ENCODE peak calls at places on chromosomes 16 and 17, in nine cellular contexts. G, F, I, U, T, V, D, P and S are unnamed samples. For H3K9me3, the result is how much of the 10 kb centered on the place peaks cover.

GRCh38 chr17:65584604-65585521 is 23.4 kb upstream of the AXIN2 start:
- DNase-seq in G (no peak), F (no peak), I (no peak), U (peak), T (no peak), V (no peak), D (no peak), P (peak), S (no peak)

GRCh38 chr17:37359682-37360188 is 16.1 kb upstream of the C17orf78 start:
- DNase-seq in G (no peak), F (no peak), I (no peak), U (peak), T (peak), V (no peak), D (no peak), P (no peak), S (no peak)

GRCh38 chr17:81341347-81342061 is 46.4 kb upstream of the SLC38A10 start:
- DNase-seq in G (no peak), F (no peak), I (no peak), U (peak), T (no peak), V (no peak), D (peak), P (no peak), S (no peak)

GRCh38 chr16:75060708-75061107 is 55.9 kb downstream of the LDHD start:
- DNase-seq in G (no peak), F (no peak), I (no peak), U (no peak), T (no peak), V (no peak), D (no peak), P (no peak), S (no peak)

GRCh38 chr17:50166518-50167181 is 845 bp downstream of the SGCA start:
- DNase-seq in G (no peak), F (no peak), I (no peak), U (no peak), T (no peak), V (no peak), D (no peak), P (no peak), S (no peak)

GRCh38 chr17:65057520-65058075 is 1.1 kb upstream of the GNA13 start:
- DNase-seq in G (no peak), F (peak), I (no peak), U (no peak), T (no peak), V (no peak), D (no peak), P (peak), S (no peak)

GRCh38 chr17:20243524-20243923 is 223.8 kb downstream of the LGALS9B start:
- DNase-seq in G (no peak), F (no peak), I (no peak), U (no peak), T (no peak), V (no peak), D (peak), P (no peak), S (no peak)

GRCh38 chr16:46947900-46948547 is 25.4 kb downstream of the DNAJA2 start:
- DNase-seq in G (peak), F (peak), I (no peak), U (peak), T (no peak), V (peak), D (peak), P (no peak), S (no peak)

GRCh38 chr16:27642753-27643152 is 92.8 kb downstream of the KATNIP start:
- DNase-seq in G (no peak), F (no peak), I (no peak), U (peak), T (no peak), V (no peak), D (peak), P (no peak), S (no peak)

GRCh38 chr17:336110-337021 is 16.2 kb downstream of the RPH3AL start:
- DNase-seq in G (no peak), F (peak), I (peak), U (no peak), T (peak), V (peak), D (no peak), P (peak), S (no peak)

GRCh38 chr16:29825145-29826044 is 5.1 kb downstream of the MVP start:
- DNase-seq in G (peak), F (no peak), I (no peak), U (peak), T (peak), V (no peak), D (peak), P (no peak), S (peak)

GRCh38 chr17:35871415-35871814 is 2.7 kb upstream of the HEATR9 start:
- DNase-seq in G (no peak), F (no peak), I (no peak), U (no peak), T (no peak), V (peak), D (no peak), P (no peak), S (no peak)

GRCh38 chr16:49478107-49478506 is 104.5 kb downstream of the C16orf78 start:
- DNase-seq in G (no peak), F (no peak), I (no peak), U (no peak), T (no peak), V (no peak), D (no peak), P (no peak), S (no peak)

GRCh38 chr17:66839616-66840015 is 4.7 kb downstream of the CACNG5 start:
- DNase-seq in G (no peak), F (no peak), I (no peak), U (no peak), T (no peak), V (no peak), D (no peak), P (no peak), S (no peak)

GRCh38 chr17:36978810-36979584 is 30.2 kb downstream of the AATF start:
- DNase-seq in G (no peak), F (no peak), I (no peak), U (peak), T (no peak), V (no peak), D (peak), P (no peak), S (no peak)

GRCh38 chr17:1762906-1763829 is 1.3 kb downstream of the SERPINF1 start:
- DNase-seq in G (no peak), F (peak), I (no peak), U (peak), T (no peak), V (no peak), D (peak), P (peak), S (peak)

GRCh38 chr17:81468765-81469121 is 43.9 kb downstream of the ACTG1 start:
- DNase-seq in G (no peak), F (no peak), I (no peak), U (no peak), T (no peak), V (no peak), D (no peak), P (no peak), S (no peak)

GRCh38 chr16:57153841-57154240 is 32.0 kb downstream of the PSME3IP1 start:
- DNase-seq in G (no peak), F (no peak), I (no peak), U (no peak), T (no peak), V (no peak), D (no peak), P (no peak), S (no peak)

GRCh38 chr17:61461967-61462733 is 9.9 kb downstream of the TBX4 start:
- DNase-seq in G (no peak), F (no peak), I (no peak), U (peak), T (no peak), V (no peak), D (no peak), P (no peak), S (no peak)

GRCh38 chr16:71628810-71629209 is 2.8 kb downstream of the MARVELD3 start:
- DNase-seq in G (no peak), F (no peak), I (no peak), U (peak), T (no peak), V (no peak), D (peak), P (peak), S (no peak)

GRCh38 chr16:2270070-2270462 is 2.1 kb upstream of the RNPS1 start:
- DNase-seq in G (no peak), F (no peak), I (no peak), U (no peak), T (no peak), V (no peak), D (no peak), P (no peak), S (no peak)

GRCh38 chr17:59378621-59379194 is 47.3 kb downstream of the YPEL2 start:
- DNase-seq in G (no peak), F (no peak), I (no peak), U (peak), T (peak), V (no peak), D (peak), P (no peak), S (peak)

GRCh38 chr17:28973414-28973813 is 22.1 kb upstream of the PHF12 start:
- DNase-seq in G (no peak), F (no peak), I (no peak), U (peak), T (no peak), V (no peak), D (peak), P (no peak), S (no peak)

GRCh38 chr17:76445697-76446448 is 7.1 kb downstream of the UBE2O start:
- DNase-seq in G (no peak), F (no peak), I (no peak), U (no peak), T (no peak), V (no peak), D (no peak), P (no peak), S (no peak)
- H3K4me3 ChIP-seq in G (peak), F (no peak), I (no peak), U (peak), T (no peak), V (no peak), D (no peak), P (no peak), S (peak)

GRCh38 chr16:81657731-81658130 is 121.4 kb upstream of the PLCG2 start:
- DNase-seq in G (no peak), F (peak), I (no peak), U (no peak), T (peak), V (no peak), D (no peak), P (no peak), S (no peak)
- H3K9me3 ChIP-seq in G (under half), F (under half), I (under half), U (under half), T (under half), V (under half), D (under half), P (under half), S (under half)

GRCh38 chr16:11150190-11150589 is 105.8 kb downstream of the SOCS1 start:
- DNase-seq in G (no peak), F (no peak), I (no peak), U (no peak), T (no peak), V (no peak), D (no peak), P (no peak), S (no peak)
- H3K4me3 ChIP-seq in G (no peak), F (no peak), I (no peak), U (no peak), T (no peak), V (no peak), D (no peak), P (no peak), S (no peak)

DNA sequence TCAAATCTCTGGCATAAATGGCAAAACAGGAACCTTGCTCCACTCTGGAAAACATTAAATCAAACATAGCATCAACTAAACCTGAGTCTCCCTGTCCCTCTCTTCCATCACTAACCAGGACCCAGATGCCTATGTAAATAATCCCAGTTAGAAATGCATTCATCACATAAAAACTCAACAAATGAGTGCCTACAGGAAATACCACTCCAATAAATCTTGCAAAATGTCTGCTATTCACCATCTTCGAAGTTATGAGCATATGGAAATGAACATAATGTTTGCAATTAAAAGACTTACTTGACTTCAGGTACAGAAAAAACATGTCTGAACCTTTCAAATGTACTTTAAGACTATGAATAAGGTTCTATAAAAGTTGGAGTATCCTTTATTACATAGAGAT is 425.0 kb downstream of the CDH11 start:
- DNase-seq in G (no peak), F (no peak), I (no peak), U (no peak), T (no peak), V (no peak), D (no peak), P (no peak), S (no peak)
- H3K9me3 ChIP-seq in G (under half), F (under half), I (under half), U (under half), T (under half), V (under half), D (under half), P (under half), S (under half)

GRCh38 chr17:73292031-73292531 is 19.7 kb downstream of the CDC42EP4 start:
- DNase-seq in G (no peak), F (no peak), I (no peak), U (peak), T (no peak), V (no peak), D (peak), P (peak), S (no peak)
- H3K4me3 ChIP-seq in G (peak), F (no peak), I (peak), U (peak), T (no peak), V (no peak), D (peak), P (no peak), S (no peak)

GRCh38 chr17:21680366-21680765 is 12.0 kb upstream of the KCNJ18 start:
- DNase-seq in G (no peak), F (no peak), I (peak), U (no peak), T (no peak), V (no peak), D (no peak), P (no peak), S (no peak)

GRCh38 chr17:21678451-21679081 is 13.8 kb upstream of the KCNJ18 start:
- DNase-seq in G (no peak), F (no peak), I (peak), U (no peak), T (no peak), V (no peak), D (no peak), P (peak), S (no peak)

GRCh38 chr17:21677911-21678310 is 14.4 kb upstream of the KCNJ18 start:
- DNase-seq in G (no peak), F (no peak), I (peak), U (no peak), T (no peak), V (no peak), D (no peak), P (no peak), S (no peak)

GRCh38 chr17:21677126-21677910 is 15.0 kb upstream of the KCNJ18 start:
- DNase-seq in G (no peak), F (no peak), I (peak), U (no peak), T (no peak), V (no peak), D (no peak), P (no peak), S (no peak)

DNA sequence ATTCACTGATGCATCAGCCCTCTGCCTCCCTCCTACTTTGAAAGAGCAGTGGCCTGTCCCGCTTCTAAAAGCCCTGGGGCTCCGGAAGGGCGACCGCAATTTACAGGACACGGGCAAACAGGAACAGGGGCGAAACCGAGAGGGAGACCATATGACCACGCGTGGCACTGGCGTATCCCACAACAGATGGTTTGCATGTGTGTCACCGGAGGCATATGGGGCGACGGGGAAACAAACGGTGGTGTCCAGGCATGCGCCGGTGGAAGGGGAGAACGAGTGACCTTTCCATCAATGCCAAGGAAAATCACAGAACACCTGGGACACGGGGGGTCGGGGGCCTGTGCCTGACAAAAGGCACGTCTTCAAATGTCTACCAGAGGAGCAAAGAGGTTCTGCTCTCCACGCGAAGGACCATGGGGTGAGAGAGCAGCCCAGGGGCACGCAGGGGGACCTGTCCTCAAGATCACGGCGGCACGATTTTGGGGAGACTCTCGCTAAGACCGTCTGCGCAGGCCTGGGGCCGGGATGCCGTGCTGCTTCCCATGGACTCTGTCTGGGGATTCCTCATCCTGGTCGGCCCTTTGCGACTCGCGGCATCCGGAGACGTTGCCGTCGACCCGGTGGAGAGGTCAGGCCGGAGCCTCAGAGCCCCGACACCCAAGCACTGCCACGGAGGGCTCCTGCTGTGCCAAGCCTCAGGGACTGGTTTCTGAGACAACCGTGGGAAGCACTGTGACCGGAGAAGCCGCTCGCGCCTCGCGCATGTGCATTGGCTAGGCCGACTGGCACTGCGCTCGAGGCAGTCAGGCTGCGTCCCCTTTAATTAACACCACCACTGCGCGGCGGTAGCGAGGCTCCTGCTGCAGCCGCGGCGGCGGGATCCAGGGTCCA is 12.8 kb upstream of the KCNJ18 start:
- DNase-seq in G (no peak), F (no peak), I (peak), U (no peak), T (no peak), V (no peak), D (no peak), P (no peak), S (no peak)
- H3K9me3 ChIP-seq in G (under half), F (under half), I (under half), U (under half), T (under half), V (under half), D (under half), P (under half), S (half or more)

DNA sequence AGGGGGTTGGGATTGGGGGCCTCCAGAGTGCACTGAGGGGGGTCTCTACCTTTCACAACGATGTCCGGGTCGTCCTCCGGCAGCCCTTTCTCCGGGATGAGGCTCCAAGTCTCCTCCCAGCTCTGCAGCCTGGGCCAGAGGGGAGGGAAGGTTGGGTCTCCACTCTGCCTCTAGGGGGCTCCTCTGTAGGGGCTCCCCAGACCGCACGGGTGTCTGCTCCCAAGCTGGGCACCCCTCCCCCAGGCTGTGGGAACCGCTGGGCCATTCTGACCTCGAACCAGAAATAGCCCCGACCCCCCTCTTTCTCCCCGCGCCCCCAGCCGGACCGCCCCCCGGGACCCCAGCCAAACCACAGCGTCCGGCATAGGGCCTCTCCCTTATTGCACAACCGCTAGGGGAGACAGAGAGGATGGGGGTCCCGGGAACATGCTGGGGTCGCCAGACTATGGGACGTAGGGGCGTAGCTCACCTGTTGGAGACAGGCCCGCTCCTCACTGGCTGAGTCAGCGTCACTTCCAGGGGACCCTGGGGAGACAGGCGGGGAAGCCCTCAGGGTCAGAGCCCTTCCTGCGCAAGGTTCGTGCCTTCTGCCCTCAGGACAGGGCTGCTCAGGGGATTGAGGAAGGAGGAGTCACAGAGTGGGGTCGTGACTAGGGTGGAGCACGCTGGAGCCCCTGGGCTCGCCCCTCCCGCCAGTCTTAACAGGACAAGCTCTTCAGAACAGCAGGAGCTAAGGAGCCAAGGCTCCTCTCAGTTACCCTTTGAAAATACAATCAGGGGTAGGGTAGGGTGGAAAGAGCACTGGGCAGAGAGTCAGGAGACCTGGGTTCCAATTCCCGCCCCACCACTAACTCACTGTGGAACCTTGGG is 2.7 kb downstream of the PLEKHH3 start:
- DNase-seq in G (peak), F (no peak), I (no peak), U (peak), T (peak), V (no peak), D (peak), P (peak), S (no peak)
- H3K4me3 ChIP-seq in G (peak), F (peak), I (peak), U (peak), T (peak), V (peak), D (peak), P (peak), S (peak)

GRCh38 chr16:31780342-31780741 is 93.3 kb upstream of the ZNF267 start:
- DNase-seq in G (no peak), F (no peak), I (no peak), U (no peak), T (no peak), V (no peak), D (no peak), P (no peak), S (no peak)

GRCh38 chr16:31785126-31785525 is 88.5 kb upstream of the ZNF267 start:
- DNase-seq in G (no peak), F (no peak), I (no peak), U (no peak), T (no peak), V (no peak), D (no peak), P (no peak), S (no peak)
- H3K9me3 ChIP-seq in G (under half), F (half or more), I (under half), U (under half), T (under half), V (under half), D (under half), P (under half), S (under half)